ENCODE peak calls at places on chromosome 12, in five cellular contexts. X is upper lobe of right lung, B is pons, T is MV-4-11, I is choroid plexus epithelial cell. H is an unnamed sample.

GRCh38 chr12:106134294-106134949 is 4.3 kb downstream of the NUAK1 start:
- DNase-seq in X (no peak), B (no peak), T (peak; percentile 9), I (no peak), H (no peak)

GRCh38 chr12:106045251-106045674 is 93.5 kb downstream of the NUAK1 start:
- DNase-seq in X (no peak), B (no peak), T (no peak), I (no peak), H (no peak)

GRCh38 chr12:61452076-61452475 is 808.1 kb upstream of the USP15 start:
- DNase-seq in X (no peak), B (no peak), T (no peak), I (no peak), H (no peak)

GRCh38 chr12:19694627-19695026 is 255.3 kb downstream of the AEBP2 start:
- DNase-seq in X (no peak), B (no peak), T (peak; percentile 93), I (peak; percentile 65), H (no peak)

GRCh38 chr12:76674669-76675315 is 89.1 kb upstream of the ZDHHC17 start:
- DNase-seq in X (no peak), B (no peak), T (no peak), I (no peak), H (no peak)

GRCh38 chr12:9648701-9649531 is 20.6 kb upstream of the CLEC2D start:
- DNase-seq in X (no peak), B (no peak), T (no peak), I (peak; percentile 36), H (no peak)

GRCh38 chr12:92992041-92992440 is 62.9 kb upstream of the EEA1 start:
- DNase-seq in X (no peak), B (no peak), T (no peak), I (peak; percentile 43), H (no peak)

GRCh38 chr12:127773520-127773919 is 493.4 kb upstream of the TMEM132C start:
- DNase-seq in X (no peak), B (no peak), T (peak; percentile 12), I (no peak), H (no peak)

GRCh38 chr12:45401008-45401407 is 185.1 kb downstream of the ANO6 start:
- DNase-seq in X (no peak), B (no peak), T (no peak), I (no peak), H (no peak)

GRCh38 chr12:82650627-82651337 is 35.9 kb upstream of the TMTC2 start:
- DNase-seq in X (no peak), B (no peak), T (no peak), I (peak; percentile 43), H (no peak)

GRCh38 chr12:126182619-126183236 is 1117.5 kb downstream of the AACS start:
- DNase-seq in X (no peak), B (no peak), T (no peak), I (no peak), H (no peak)

GRCh38 chr12:119176267-119177055 is 2.3 kb upstream of the HSPB8 start:
- DNase-seq in X (peak; percentile 88), B (peak; percentile 20), T (no peak), I (peak; percentile 76), H (peak; percentile 96)

GRCh38 chr12:93419388-93420034 is 22.2 kb downstream of the UBE2N start:
- DNase-seq in X (no peak), B (peak; percentile 73), T (peak; percentile 55), I (peak; percentile 83), H (no peak)

GRCh38 chr12:129727100-129727499 is 176.7 kb downstream of the TMEM132D start:
- DNase-seq in X (no peak), B (no peak), T (no peak), I (no peak), H (no peak)

GRCh38 chr12:124352839-124353238 is 57.9 kb downstream of the RFLNA start:
- DNase-seq in X (peak; percentile 74), B (peak; percentile 39), T (peak; percentile 22), I (peak; percentile 45), H (no peak)

GRCh38 chr12:119630223-119630781 is 36.7 kb downstream of the TMEM233 start:
- DNase-seq in X (no peak), B (no peak), T (no peak), I (no peak), H (no peak)

GRCh38 chr12:53754633-53755261 is 3.0 kb upstream of the CISTR start:
- DNase-seq in X (no peak), B (no peak), T (no peak), I (peak; percentile 50), H (no peak)

GRCh38 chr12:107386569-107386968 is 293.2 kb upstream of the CRY1 start:
- DNase-seq in X (no peak), B (no peak), T (no peak), I (no peak), H (no peak)

GRCh38 chr12:23084236-23084995 is 459.4 kb downstream of the ETNK1 start:
- DNase-seq in X (no peak), B (no peak), T (no peak), I (peak; percentile 76), H (no peak)

GRCh38 chr12:57329219-57329618 is 78.2 kb upstream of the STAC3 start:
- DNase-seq in X (no peak), B (no peak), T (no peak), I (no peak), H (no peak)

GRCh38 chr12:102430661-102431060 is 49.7 kb downstream of the IGF1 start:
- DNase-seq in X (no peak), B (no peak), T (no peak), I (no peak), H (no peak)

GRCh38 chr12:1605129-1606020 is 11.0 kb upstream of the FBXL14 start:
- DNase-seq in X (peak; percentile 81), B (peak; percentile 91), T (peak; percentile 78), I (peak; percentile 88), H (peak; percentile 82)

GRCh38 chr12:123063535-123063934 is 83.1 kb downstream of the ARL6IP4 start:
- DNase-seq in X (no peak), B (no peak), T (peak; percentile 45), I (peak; percentile 62), H (no peak)

GRCh38 chr12:20125259-20125919 is 242.9 kb upstream of the PDE3A start:
- DNase-seq in X (no peak), B (no peak), T (no peak), I (no peak), H (no peak)

GRCh38 chr12:6620137-6620884 is 13.1 kb upstream of the CHD4 start:
- DNase-seq in X (peak; percentile 79), B (no peak), T (no peak), I (peak; percentile 70), H (no peak)

GRCh38 chr12:121537814-121538698 is 42.8 kb downstream of the KDM2B start:
- DNase-seq in X (peak; percentile 73), B (no peak), T (peak; percentile 41), I (no peak), H (no peak)

GRCh38 chr12:100652488-100652887 is 79.0 kb downstream of the GAS2L3 start:
- DNase-seq in X (no peak), B (no peak), T (no peak), I (peak; percentile 6), H (no peak)

GRCh38 chr12:47504775-47505446 is 200.9 kb downstream of the RPAP3 start:
- DNase-seq in X (no peak), B (no peak), T (no peak), I (peak; percentile 60), H (no peak)

GRCh38 chr12:43957732-43958131 is 121.9 kb downstream of the TMEM117 start:
- DNase-seq in X (no peak), B (peak; percentile 82), T (peak; percentile 75), I (peak; percentile 72), H (no peak)

GRCh38 chr12:50659690-50660424 is 104.0 kb upstream of the ATF1 start:
- DNase-seq in X (no peak), B (peak; percentile 66), T (no peak), I (no peak), H (no peak)

GRCh38 chr12:116282371-116283286 is 5.1 kb upstream of the MED13L start:
- DNase-seq in X (no peak), B (no peak), T (peak; percentile 58), I (no peak), H (no peak)

GRCh38 chr12:52949413-52950331 is 754 bp downstream of the KRT18 start:
- DNase-seq in X (peak; percentile 73), B (no peak), T (peak; percentile 62), I (peak; percentile 95), H (no peak)